ENCODE peak calls at places on chromosomes 2 and 18, in four cellular contexts. T is A549; X is CD4-positive, alpha-beta T cell; A is RWPE1. Q is an unnamed sample.

GRCh38 chr2:31812051-31812798 is 198.6 kb downstream of the MEMO1 start:
- DNase-seq in A (peak), X (peak), T (peak), Q (peak)

GRCh38 chr2:118981627-118982026 is 39.6 kb downstream of the MARCO start:
- DNase-seq in A (no peak), X (no peak), T (no peak), Q (no peak)

GRCh38 chr2:19611491-19612332 is 253.3 kb upstream of the OSR1 start:
- DNase-seq in T (peak), A (peak), X (no peak), Q (peak)

GRCh38 chr2:55102056-55102812 is 52.0 kb upstream of the RTN4 start:
- DNase-seq in T (no peak), X (no peak), A (no peak), Q (no peak)

GRCh38 chr2:43355399-43355798 is 129.0 kb upstream of the ZFP36L2 start:
- DNase-seq in X (no peak), T (no peak), A (no peak), Q (no peak)

GRCh38 chr18:11665146-11665545 is 23.9 kb upstream of the GNAL start:
- DNase-seq in T (no peak), A (no peak), X (no peak), Q (no peak)

GRCh38 chr2:61443342-61444041 is 27.4 kb downstream of the USP34 start:
- DNase-seq in T (no peak), X (no peak), A (no peak), Q (peak)

GRCh38 chr2:43605079-43605655 is 9.3 kb upstream of the THADA start:
- DNase-seq in T (peak), X (no peak), A (peak), Q (no peak)

GRCh38 chr2:694174-694573 is 17.0 kb upstream of the TMEM18 start:
- DNase-seq in X (no peak), A (no peak), T (no peak), Q (no peak)

GRCh38 chr2:10228611-10229365 is 73.9 kb upstream of the HPCAL1 start:
- DNase-seq in A (no peak), X (no peak), T (no peak), Q (no peak)

GRCh38 chr2:218431878-218432277 is 13.0 kb downstream of the VIL1 start:
- DNase-seq in X (no peak), A (no peak), T (no peak), Q (no peak)

GRCh38 chr2:221202431-221202830 is 369.7 kb downstream of the EPHA4 start:
- DNase-seq in A (no peak), X (no peak), T (no peak), Q (no peak)

GRCh38 chr18:46502444-46502843 is 154.6 kb downstream of the LOXHD1 start:
- DNase-seq in T (no peak), A (peak), X (no peak), Q (no peak)

GRCh38 chr2:169038338-169038757 is 7.2 kb upstream of the ABCB11 start:
- DNase-seq in X (no peak), A (peak), T (peak), Q (peak)

GRCh38 chr2:173249661-173250641 is 104.7 kb upstream of the CDCA7 start:
- DNase-seq in T (no peak), X (no peak), A (no peak), Q (no peak)

GRCh38 chr18:79248495-79249078 is 147.1 kb upstream of the NFATC1 start:
- DNase-seq in A (no peak), T (no peak), X (no peak), Q (no peak)

GRCh38 chr18:9096013-9096383 is 6.5 kb upstream of the NDUFV2 start:
- DNase-seq in A (no peak), T (no peak), X (no peak), Q (no peak)

GRCh38 chr2:54422072-54422581 is 34.0 kb upstream of the SPTBN1 start:
- DNase-seq in A (no peak), X (peak), T (no peak), Q (no peak)

GRCh38 chr18:66136039-66136438 is 385.2 kb downstream of the CDH7 start:
- DNase-seq in A (no peak), X (no peak), T (no peak), Q (no peak)

GRCh38 chr2:234495801-234496441 is 960 bp downstream of the ARL4C start:
- DNase-seq in X (peak), A (no peak), T (no peak), Q (no peak)

GRCh38 chr2:105344704-105345345 is 7.5 kb downstream of the C2orf49 start:
- DNase-seq in X (no peak), T (peak), A (peak), Q (no peak)
- TF ChIP-seq CTCF in X (peak), T (peak), A (peak), Q (peak)

GRCh38 chr18:57221084-57221483 is 74.2 kb downstream of the BOD1L2 start:
- DNase-seq in T (no peak), A (no peak), X (no peak), Q (no peak)
- TF ChIP-seq CTCF in T (no peak), A (no peak), X (no peak), Q (no peak)

DNA sequence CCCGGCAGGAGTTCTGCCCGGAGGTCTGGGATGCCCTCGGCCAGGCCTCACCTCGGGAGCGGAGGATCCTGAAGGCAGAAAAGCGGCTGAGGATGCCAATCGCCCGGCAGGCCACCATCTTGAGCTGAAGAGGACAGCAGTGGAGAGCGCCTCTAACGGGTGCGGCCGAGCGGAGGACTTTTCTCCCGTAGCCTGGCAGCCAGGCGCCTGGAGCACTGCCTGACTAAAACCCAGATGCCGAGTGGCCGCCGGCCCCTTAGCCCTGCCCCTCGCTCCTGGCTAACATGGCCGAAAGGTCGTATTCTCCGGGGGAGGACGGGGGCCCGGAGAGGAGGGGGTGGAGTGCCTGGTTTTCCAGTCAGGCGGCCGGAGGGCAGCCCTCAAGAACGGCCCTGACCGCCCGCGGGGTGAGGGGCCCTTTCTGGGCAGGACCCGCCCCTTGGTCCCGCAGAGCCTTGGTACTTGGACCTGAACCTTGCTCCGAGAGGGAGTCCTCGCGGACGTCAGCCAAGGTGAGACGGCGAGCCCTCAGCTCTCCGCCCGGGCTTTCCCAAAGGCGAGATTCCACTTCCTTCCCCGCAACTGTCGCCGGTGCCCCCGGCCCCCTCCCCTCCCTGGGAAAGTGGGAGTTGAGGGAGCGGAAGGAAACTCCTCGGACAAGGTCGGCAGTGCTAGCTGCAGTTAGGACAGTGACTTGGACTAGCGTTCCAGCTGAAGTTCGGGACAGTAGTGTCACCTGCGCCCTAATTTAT is at the start of the genes HADHA and HADHB:
- DNase-seq in X (peak), T (peak), A (peak), Q (peak)
- TF ChIP-seq CTCF in X (no peak), T (peak), A (peak), Q (no peak)

GRCh38 chr2:48315847-48316194 is 214.1 kb upstream of the STON1 start:
- DNase-seq in X (no peak), T (no peak), A (peak), Q (no peak)
- TF ChIP-seq CTCF in X (no peak), T (no peak), A (no peak), Q (no peak)

DNA sequence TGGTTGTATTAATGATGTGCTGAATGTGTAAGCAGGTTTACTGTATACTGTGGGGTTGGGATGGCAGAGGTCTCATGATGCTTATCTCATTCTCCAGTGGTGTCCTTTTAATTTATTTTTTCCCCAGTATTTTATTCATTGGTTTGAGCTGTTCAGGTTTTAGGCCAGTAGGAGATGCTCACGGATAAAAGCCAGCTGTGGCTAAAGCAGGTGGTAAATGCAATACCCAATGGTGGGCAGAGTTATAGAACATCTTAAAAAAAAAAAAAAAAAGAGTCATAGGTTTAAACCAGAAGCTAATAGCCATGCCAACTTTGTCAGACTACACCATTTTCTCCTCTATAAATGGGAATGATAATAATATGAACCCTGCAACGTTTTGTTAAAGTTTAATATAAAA is 57.8 kb upstream of the NEUROD1 start:
- DNase-seq in X (no peak), T (no peak), A (no peak), Q (no peak)
- TF ChIP-seq CTCF in X (no peak), T (peak), A (no peak), Q (peak)

GRCh38 chr2:156334496-156335478 is 2.3 kb upstream of the NR4A2 start:
- DNase-seq in T (peak), X (peak), A (peak), Q (no peak)
- TF ChIP-seq CTCF in T (no peak), X (no peak), A (no peak), Q (peak)

GRCh38 chr2:238742066-238742465 is 105.8 kb upstream of the TWIST2 start:
- DNase-seq in X (no peak), T (no peak), A (no peak), Q (no peak)

GRCh38 chr2:238742664-238743063 is 105.2 kb upstream of the TWIST2 start:
- DNase-seq in A (no peak), T (no peak), X (no peak), Q (no peak)

GRCh38 chr2:238743243-238744068 is 104.4 kb upstream of the TWIST2 start:
- DNase-seq in X (no peak), A (no peak), T (no peak), Q (no peak)

GRCh38 chr2:238739668-238740067 is 108.2 kb upstream of the TWIST2 start:
- DNase-seq in T (no peak), A (no peak), X (no peak), Q (no peak)

GRCh38 chr2:238741277-238741676 is 106.6 kb upstream of the TWIST2 start:
- DNase-seq in X (no peak), A (no peak), T (no peak), Q (no peak)
- TF ChIP-seq CTCF in X (no peak), A (no peak), T (no peak), Q (no peak)

GRCh38 chr2:39530423-39530866 is 93.4 kb upstream of the MAP4K3 start:
- DNase-seq in X (no peak), A (no peak), T (no peak), Q (peak)
- TF ChIP-seq CTCF in X (no peak), A (no peak), T (peak), Q (no peak)

GRCh38 chr18:6289454-6290242 is 125.1 kb downstream of the L3MBTL4 start:
- DNase-seq in X (no peak), A (no peak), T (no peak), Q (no peak)
- TF ChIP-seq CTCF in X (no peak), A (no peak), T (no peak), Q (no peak)

Q was measured in epithelial cell of proximal tubule.